ENCODE peak calls at places on chromosomes 5 and 9, in ten cellular contexts. T is endothelial cell of umbilical vein, C is NB4, O is IMR-90, M is tibial nerve, W is transverse colon, N is uterus, G is K562, A is stomach, U is A549. B is an unnamed sample.

GRCh38 chr5:112576298-112576925 is 157.3 kb upstream of the EPB41L4A start:
- DNase-seq in O (no peak), M (no peak), U (no peak), T (peak), W (no peak), A (no peak), N (no peak), C (no peak), G (no peak), B (no peak)

GRCh38 chr5:9421823-9422354 is 124.0 kb downstream of the SEMA5A start:
- DNase-seq in N (no peak), G (no peak), O (no peak), M (no peak), W (no peak), T (no peak), A (no peak), C (no peak), U (no peak), B (no peak)

GRCh38 chr5:37787742-37788141 is 52.1 kb downstream of the GDNF start:
- DNase-seq in U (no peak), M (no peak), G (no peak), N (no peak), W (no peak), C (no peak), A (no peak), O (no peak), T (no peak), B (no peak)

GRCh38 chr9:87278971-87279731 is 218.5 kb upstream of the DAPK1 start:
- DNase-seq in M (no peak), A (no peak), U (no peak), C (no peak), W (no peak), N (no peak), G (no peak), T (no peak), O (peak), B (no peak)

GRCh38 chr5:16467363-16468219 is 2.0 kb upstream of the ZNF622 start:
- DNase-seq in A (no peak), U (no peak), W (no peak), N (no peak), C (peak), O (peak), M (no peak), G (peak), T (peak), B (no peak)

GRCh38 chr5:117209479-117209878 is 634.9 kb upstream of the SEMA6A start:
- DNase-seq in A (no peak), M (no peak), U (no peak), G (no peak), W (no peak), O (no peak), N (no peak), C (no peak), T (no peak), B (no peak)

GRCh38 chr5:127959152-127959764 is 124.3 kb upstream of the SLC12A2 start:
- DNase-seq in N (peak), U (peak), T (peak), C (no peak), M (peak), W (peak), O (peak), G (peak), A (peak), B (no peak)

GRCh38 chr9:112091805-112092204 is 83.3 kb downstream of the SUSD1 start:
- DNase-seq in T (peak), W (no peak), G (no peak), N (no peak), O (peak), M (no peak), C (peak), U (no peak), A (no peak), B (no peak)

GRCh38 chr9:1400983-1401382 is 350.8 kb downstream of the DMRT2 start:
- DNase-seq in M (no peak), N (no peak), C (peak), U (no peak), W (no peak), G (no peak), A (no peak), T (no peak), O (no peak), B (no peak)

GRCh38 chr5:170603578-170604565 is 100.1 kb downstream of the KCNIP1 start:
- DNase-seq in U (peak), T (peak), M (peak), G (peak), N (peak), A (no peak), O (peak), C (peak), W (peak), B (no peak)

GRCh38 chr9:117145811-117146490 is 268.9 kb downstream of the ASTN2 start:
- DNase-seq in A (no peak), T (no peak), U (no peak), W (no peak), N (no peak), M (no peak), O (no peak), G (no peak), C (no peak), B (no peak)

GRCh38 chr5:16542275-16542674 is 74.5 kb downstream of the RETREG1 start:
- DNase-seq in A (no peak), T (no peak), U (no peak), O (no peak), G (no peak), M (no peak), W (no peak), N (no peak), C (no peak), B (no peak)

GRCh38 chr9:87359958-87360601 is 137.6 kb upstream of the DAPK1 start:
- DNase-seq in M (no peak), O (no peak), C (no peak), N (no peak), G (no peak), T (no peak), U (no peak), A (no peak), W (no peak), B (no peak)

GRCh38 chr5:62780888-62781287 is 202.3 kb downstream of the LRRC70 start:
- DNase-seq in N (no peak), W (no peak), O (no peak), M (no peak), U (no peak), T (no peak), G (no peak), C (no peak), A (no peak), B (no peak)

GRCh38 chr9:88258587-88258986 is 120.3 kb upstream of the SPATA31C2 start:
- DNase-seq in N (peak), T (peak), C (no peak), M (peak), A (peak), W (peak), G (no peak), O (no peak), U (no peak), B (no peak)

GRCh38 chr5:170467000-170467707 is 36.7 kb upstream of the KCNIP1 start:
- DNase-seq in M (no peak), N (peak), A (no peak), W (no peak), O (peak), U (peak), G (peak), T (peak), C (peak), B (peak)

GRCh38 chr9:2771661-2772060 is 54.4 kb downstream of the KCNV2 start:
- DNase-seq in U (no peak), G (no peak), N (no peak), T (no peak), W (no peak), A (no peak), M (no peak), C (no peak), O (peak), B (no peak)

GRCh38 chr5:55062039-55062779 is 38.2 kb downstream of the GZMK start:
- DNase-seq in W (peak), N (no peak), C (no peak), G (no peak), U (no peak), M (no peak), A (no peak), T (no peak), O (no peak), B (no peak)

GRCh38 chr9:92715488-92716231 is 45.7 kb upstream of the IPPK start:
- DNase-seq in O (no peak), M (no peak), A (no peak), N (no peak), C (peak), W (no peak), G (peak), T (no peak), U (no peak), B (peak)

GRCh38 chr9:22216730-22217160 is 207.6 kb upstream of the CDKN2B start:
- DNase-seq in G (no peak), A (no peak), C (no peak), T (no peak), N (no peak), O (peak), W (no peak), M (no peak), U (no peak), B (no peak)

GRCh38 chr9:108225371-108225905 is 630.3 kb downstream of the ACTL7B start:
- DNase-seq in C (no peak), N (no peak), A (no peak), U (no peak), O (no peak), M (no peak), W (no peak), G (no peak), T (no peak), B (no peak)

GRCh38 chr5:6496207-6496584 is 47.5 kb downstream of the UBE2QL1 start:
- DNase-seq in T (no peak), O (no peak), U (no peak), A (no peak), M (no peak), G (no peak), N (no peak), C (no peak), W (no peak), B (no peak)

GRCh38 chr5:41524174-41524573 is 13.8 kb upstream of the PLCXD3 start:
- DNase-seq in A (no peak), T (no peak), C (peak), O (no peak), G (no peak), M (no peak), U (no peak), N (no peak), W (no peak), B (no peak)

GRCh38 chr5:167631191-167631590 is 660.3 kb upstream of the WWC1 start:
- DNase-seq in W (no peak), T (no peak), G (no peak), A (no peak), C (no peak), U (no peak), N (no peak), M (no peak), O (no peak), B (no peak)

GRCh38 chr5:151469992-151470391 is 22.6 kb downstream of the SLC36A1 start:
- DNase-seq in A (no peak), U (no peak), N (no peak), G (no peak), M (no peak), T (no peak), O (no peak), W (no peak), C (no peak), B (no peak)

GRCh38 chr5:139774980-139775654 is 20.5 kb upstream of the PSD2 start:
- DNase-seq in U (peak), C (peak), G (peak), N (peak), W (peak), A (peak), M (peak), T (peak), O (peak), B (peak)

GRCh38 chr9:8855046-8855445 is 1055.5 kb upstream of the DMAC1 start:
- DNase-seq in O (no peak), U (no peak), A (no peak), C (no peak), T (peak), W (no peak), M (no peak), G (no peak), N (no peak), B (no peak)

GRCh38 chr9:112887377-112887776 is 3.3 kb downstream of the SLC46A2 start:
- DNase-seq in U (no peak), T (no peak), M (peak), A (no peak), C (peak), W (peak), G (peak), O (no peak), N (no peak), B (peak)

GRCh38 chr9:115591584-115591984 is 473.6 kb upstream of the TNC start:
- DNase-seq in T (peak), U (peak), O (peak), G (peak), W (peak), N (peak), A (peak), C (peak), M (peak), B (peak)

GRCh38 chr9:121073038-121073437 is 1.7 kb upstream of the CNTRL start:
- DNase-seq in C (peak), M (peak), W (peak), N (peak), U (no peak), T (peak), O (peak), G (no peak), A (peak), B (peak)

GRCh38 chr9:128159784-128160602 is at the start of gene BBLN:
- DNase-seq in T (peak), C (peak), W (peak), M (peak), G (peak), N (peak), A (peak), O (peak), U (peak), B (peak)

GRCh38 chr5:15544039-15544438 is 44.1 kb downstream of the FBXL7 start:
- DNase-seq in T (no peak), M (no peak), W (no peak), U (no peak), G (no peak), A (no peak), O (no peak), N (no peak), C (no peak), B (no peak)

GRCh38 chr5:144484124-144484897 is 313.6 kb downstream of the KCTD16 start:
- DNase-seq in O (peak), A (no peak), M (no peak), W (no peak), T (peak), N (no peak), U (no peak), G (no peak), C (no peak), B (no peak)

GRCh38 chr9:136952876-136953770 is 1.1 kb downstream of the LCN12 start:
- DNase-seq in T (no peak), G (no peak), N (no peak), A (no peak), W (no peak), C (no peak), U (no peak), M (no peak), O (no peak), B (no peak)

DNA sequence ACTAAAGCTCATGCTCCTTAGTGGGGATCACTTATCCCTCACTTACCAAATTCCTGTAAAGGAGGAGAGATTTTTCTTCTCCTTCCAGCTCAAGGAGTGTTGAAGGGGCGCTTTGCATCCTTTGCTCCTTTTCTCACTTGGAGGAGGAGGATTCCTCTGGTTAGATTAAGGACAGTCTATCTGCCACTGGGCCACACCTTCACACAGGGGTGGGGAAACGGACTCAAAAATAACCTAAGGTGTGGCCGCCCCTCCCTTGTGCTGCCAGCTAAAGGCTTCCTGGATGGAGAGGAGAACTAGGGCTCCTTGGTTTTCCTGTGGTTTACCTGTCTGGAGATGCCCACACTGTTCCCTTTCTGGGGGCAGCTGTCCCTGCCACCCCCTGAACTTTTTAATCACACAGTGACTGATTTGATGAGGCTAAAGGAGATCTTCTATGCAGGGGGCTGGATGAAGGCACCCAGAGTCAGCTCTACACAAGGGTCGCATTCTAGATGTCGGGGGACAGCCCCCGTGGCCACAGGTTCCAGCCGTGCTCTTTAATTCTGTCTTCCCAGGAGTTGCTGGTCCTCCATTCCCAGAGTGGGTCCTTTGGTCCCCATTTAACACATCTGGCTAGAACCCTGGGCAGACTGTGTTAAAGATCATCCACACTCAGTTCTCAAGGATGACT is 14.4 kb downstream of the GLRX start:
- DNase-seq in O (no peak), W (peak), T (no peak), N (no peak), U (no peak), C (no peak), A (no peak), G (no peak), M (no peak), B (no peak)
- H3K4me3 ChIP-seq in O (no peak), W (no peak), T (no peak), N (no peak), U (no peak), C (peak), A (no peak), G (no peak), M (no peak), B (no peak)

DNA sequence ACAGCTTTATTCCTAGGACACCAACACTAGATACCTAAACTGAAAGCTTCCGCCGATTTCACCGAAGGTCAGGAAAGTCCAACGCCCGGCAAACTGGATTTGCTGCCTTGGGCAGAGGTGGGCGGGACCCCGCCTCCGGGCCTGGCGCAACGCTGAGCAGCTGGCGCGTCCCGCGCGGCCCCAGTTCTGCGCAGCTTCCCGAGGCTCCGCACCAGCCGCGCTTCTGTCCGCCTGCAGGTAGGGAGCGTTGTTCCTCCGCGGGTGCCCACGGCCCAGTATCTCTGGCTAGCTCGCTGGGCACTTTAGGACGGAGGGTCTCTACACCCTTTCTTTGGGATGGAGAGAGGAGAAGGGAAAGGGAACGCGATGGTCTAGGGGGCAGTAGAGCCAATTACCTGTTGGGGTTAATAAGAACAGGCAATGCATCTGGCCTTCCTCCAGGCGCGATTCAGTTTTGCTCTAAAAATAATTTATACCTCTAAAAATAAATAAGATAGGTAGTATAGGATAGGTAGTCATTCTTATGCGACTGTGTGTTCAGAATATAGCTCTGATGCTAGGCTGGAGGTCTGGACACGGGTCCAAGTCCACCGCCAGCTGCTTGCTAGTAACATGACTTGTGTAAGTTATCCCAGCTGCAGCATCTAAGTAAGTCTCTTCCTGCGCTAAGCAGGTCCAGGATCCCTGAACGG is at the start of gene CD274:
- DNase-seq in O (peak), T (peak), U (peak), N (peak), W (peak), A (peak), C (peak), M (peak), G (peak), B (peak)
- TF ChIP-seq POLR2A in O (peak), T (peak), U (peak), N (peak), W (no peak), A (no peak), C (peak), M (peak), G (no peak), B (no peak)

GRCh38 chr5:26024774-26025173 is 1013.6 kb downstream of the CDH9 start:
- DNase-seq in T (no peak), W (no peak), G (no peak), C (peak), U (no peak), N (no peak), O (no peak), A (no peak), M (no peak), B (no peak)
- TF ChIP-seq CTCF in T (no peak), W (no peak), G (no peak), C (peak), U (no peak), N (no peak), O (no peak), A (no peak), M (no peak), B (no peak)

GRCh38 chr9:71663216-71663615 is 105.1 kb downstream of the CEMIP2 start:
- DNase-seq in T (peak), N (no peak), G (no peak), A (no peak), O (no peak), W (no peak), U (no peak), C (no peak), M (no peak), B (no peak)
- H3K4me3 ChIP-seq in T (no peak), N (no peak), G (no peak), A (no peak), O (no peak), W (no peak), U (no peak), C (no peak), M (no peak), B (no peak)

DNA sequence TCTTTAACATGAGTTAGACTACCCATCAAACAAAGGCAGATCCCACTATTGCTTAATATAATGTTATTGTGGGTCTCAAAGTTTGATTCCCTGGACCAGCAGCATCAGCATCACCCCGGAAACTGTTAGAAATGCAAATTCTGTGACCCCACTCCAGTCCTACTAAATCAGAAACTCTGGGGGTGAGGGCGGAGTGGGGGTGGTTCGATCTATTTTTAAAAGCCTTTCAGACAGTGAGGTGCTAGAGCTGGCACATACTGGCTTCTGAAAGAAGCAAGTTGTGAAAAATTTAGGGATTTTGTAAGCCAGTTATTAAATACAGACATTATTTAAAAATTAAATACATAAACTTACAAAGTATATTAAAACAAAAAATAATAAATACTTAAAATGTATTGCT is 513.2 kb downstream of the NFIB start:
- DNase-seq in W (no peak), M (no peak), C (no peak), N (no peak), G (no peak), U (no peak), T (no peak), O (no peak), A (no peak), B (no peak)
- TF ChIP-seq POLR2A in W (no peak), M (no peak), C (no peak), N (no peak), G (no peak), U (no peak), T (no peak), O (no peak), A (no peak), B (no peak)